ENCODE peak calls at places on chromosomes 7 and 10, in four cellular contexts. K is MM.1S, X is kidney, M is left ventricle myocardium inferior. S is an unnamed sample. For H3K9me3, the result is how much of the 10 kb centered on the place peaks cover.

GRCh38 chr7:28174442-28174841 is 6.2 kb downstream of the JAZF1 start:
- DNase-seq in K (no peak), X (no peak), M (no peak), S (no peak)

GRCh38 chr7:7157177-7157886 is 25.0 kb upstream of the C1GALT1 start:
- DNase-seq in K (peak), X (no peak), M (no peak), S (peak)

GRCh38 chr10:93999401-93999851 is 5.7 kb downstream of the PLCE1 start:
- DNase-seq in K (no peak), X (no peak), M (peak), S (no peak)

GRCh38 chr10:1217661-1218060 is 161.5 kb downstream of the WDR37 start:
- DNase-seq in K (no peak), X (no peak), M (no peak), S (no peak)

GRCh38 chr10:13983035-13983434 is 347.7 kb downstream of the FRMD4A start:
- DNase-seq in K (no peak), X (no peak), M (no peak), S (no peak)

GRCh38 chr10:130787821-130788220 is 523.7 kb downstream of the TCERG1L start:
- DNase-seq in K (no peak), X (peak), M (no peak), S (no peak)

GRCh38 chr7:33932832-33933468 is 27.6 kb downstream of the BMPER start:
- DNase-seq in K (peak), X (peak), M (peak), S (peak)

GRCh38 chr7:35465791-35466336 is 212.0 kb upstream of the TBX20 start:
- DNase-seq in K (no peak), X (no peak), M (peak), S (no peak)

GRCh38 chr10:60082341-60083038 is 176.1 kb upstream of the CCDC6 start:
- DNase-seq in K (no peak), X (no peak), M (no peak), S (no peak)

GRCh38 chr7:41238851-41239331 is 464.0 kb downstream of the INHBA start:
- DNase-seq in K (no peak), X (no peak), M (no peak), S (no peak)

GRCh38 chr10:104424719-104425118 is 71.1 kb downstream of the CFAP58 start:
- DNase-seq in K (no peak), X (no peak), M (no peak), S (no peak)

GRCh38 chr10:80670774-80671173 is 133.1 kb downstream of the SH2D4B start:
- DNase-seq in K (no peak), X (no peak), M (no peak), S (no peak)

GRCh38 chr10:120688928-120689327 is 162.2 kb upstream of the WDR11 start:
- DNase-seq in K (no peak), X (no peak), M (no peak), S (no peak)

GRCh38 chr7:74290590-74290950 is 1.4 kb downstream of the CLIP2 start:
- DNase-seq in K (no peak), X (no peak), M (no peak), S (no peak)

GRCh38 chr10:46557319-46558140 is 1.1 kb upstream of the GPRIN2 start:
- DNase-seq in K (peak), X (peak), M (peak), S (no peak)

GRCh38 chr10:84634636-84635035 is 306.2 kb downstream of the CCSER2 start:
- DNase-seq in K (no peak), X (no peak), M (no peak), S (no peak)

GRCh38 chr7:151139071-151139521 is 28.4 kb downstream of the GBX1 start:
- DNase-seq in K (no peak), X (peak), M (no peak), S (no peak)

GRCh38 chr7:76358053-76358477 is 726 bp downstream of the YWHAG start:
- DNase-seq in K (peak), X (peak), M (peak), S (peak)

GRCh38 chr10:33876547-33877400 is 542.3 kb upstream of the NRP1 start:
- DNase-seq in K (no peak), X (no peak), M (no peak), S (no peak)

GRCh38 chr10:94172332-94172731 is 178.6 kb downstream of the PLCE1 start:
- DNase-seq in K (no peak), X (no peak), M (no peak), S (no peak)

GRCh38 chr10:8017276-8017675 is 37.2 kb upstream of the GATA3 start:
- DNase-seq in K (no peak), X (no peak), M (no peak), S (no peak)

GRCh38 chr7:50939026-50939425 is 156.3 kb upstream of the GRB10 start:
- DNase-seq in K (no peak), X (no peak), M (no peak), S (no peak)

GRCh38 chr10:12806228-12807095 is 195.1 kb downstream of the CCDC3 start:
- DNase-seq in K (no peak), X (no peak), M (no peak), S (no peak)

GRCh38 chr7:50404392-50404791 is 45.8 kb downstream of the FIGNL1 start:
- DNase-seq in K (no peak), X (no peak), M (no peak), S (no peak)

GRCh38 chr10:97919012-97919411 is 69.4 kb downstream of the GOLGA7B start:
- DNase-seq in K (no peak), X (no peak), M (no peak), S (no peak)

GRCh38 chr7:29282819-29283414 is 88.3 kb downstream of the CHN2 start:
- DNase-seq in K (peak), X (no peak), M (no peak), S (no peak)
- H3K27ac ChIP-seq in K (no peak), X (no peak), M (peak), S (no peak)

GRCh38 chr10:43644252-43644651 is 4.4 kb downstream of the ZNF32 start:
- DNase-seq in K (no peak), X (no peak), M (no peak), S (no peak)

GRCh38 chr10:43645866-43646265 is 2.8 kb downstream of the ZNF32 start:
- DNase-seq in K (no peak), X (no peak), M (no peak), S (no peak)

GRCh38 chr10:43640603-43641002 is 8.1 kb downstream of the ZNF32 start:
- DNase-seq in K (no peak), X (no peak), M (no peak), S (no peak)
- H3K9me3 ChIP-seq in K (under half), X (under half), M (half or more), S (half or more)

GRCh38 chr7:26199301-26200112 is 1.0 kb downstream of the HNRNPA2B1 start:
- DNase-seq in K (peak), X (peak), M (peak), S (peak)
- TF ChIP-seq CTCF in K (no peak), X (no peak), M (no peak), S (no peak)

GRCh38 chr10:36608866-36609265 is 516.5 kb upstream of the ANKRD30A start:
- DNase-seq in K (no peak), X (no peak), M (no peak), S (no peak)

GRCh38 chr10:36608251-36608650 is 517.1 kb upstream of the ANKRD30A start:
- DNase-seq in K (no peak), X (no peak), M (no peak), S (no peak)

DNA sequence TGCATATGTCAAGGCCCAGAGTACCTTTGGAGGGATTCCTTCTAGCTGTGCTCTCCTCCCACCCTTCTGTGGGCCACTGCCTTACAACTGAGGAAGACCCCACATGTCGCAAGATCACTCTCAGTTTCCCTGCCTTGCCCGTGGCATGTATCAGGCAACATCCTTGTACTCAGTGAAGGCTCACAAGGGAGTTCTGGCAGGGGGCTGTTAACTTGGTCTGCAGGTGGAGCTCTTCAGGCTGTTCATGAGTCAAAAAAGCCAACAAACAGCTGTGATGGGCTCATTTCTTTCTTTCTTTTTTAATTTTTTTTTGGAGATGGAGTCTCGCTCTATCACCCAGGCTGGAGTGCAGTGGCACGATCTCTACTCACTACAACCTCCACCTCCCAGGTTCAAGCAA is 513.0 kb upstream of the ANKRD30A start:
- DNase-seq in K (no peak), X (no peak), M (no peak), S (no peak)
- H3K27ac ChIP-seq in K (no peak), X (no peak), M (no peak), S (no peak)

GRCh38 chr7:81233208-81233940 is 314.5 kb upstream of the SEMA3C start:
- DNase-seq in K (no peak), X (peak), M (no peak), S (no peak)

GRCh38 chr7:81232084-81232799 is 313.4 kb upstream of the SEMA3C start:
- DNase-seq in K (no peak), X (peak), M (peak), S (no peak)

GRCh38 chr7:81235896-81236479 is 317.1 kb upstream of the SEMA3C start:
- DNase-seq in K (no peak), X (no peak), M (no peak), S (no peak)

GRCh38 chr7:81234896-81235295 is 316.0 kb upstream of the SEMA3C start:
- DNase-seq in K (no peak), X (no peak), M (no peak), S (no peak)

DNA sequence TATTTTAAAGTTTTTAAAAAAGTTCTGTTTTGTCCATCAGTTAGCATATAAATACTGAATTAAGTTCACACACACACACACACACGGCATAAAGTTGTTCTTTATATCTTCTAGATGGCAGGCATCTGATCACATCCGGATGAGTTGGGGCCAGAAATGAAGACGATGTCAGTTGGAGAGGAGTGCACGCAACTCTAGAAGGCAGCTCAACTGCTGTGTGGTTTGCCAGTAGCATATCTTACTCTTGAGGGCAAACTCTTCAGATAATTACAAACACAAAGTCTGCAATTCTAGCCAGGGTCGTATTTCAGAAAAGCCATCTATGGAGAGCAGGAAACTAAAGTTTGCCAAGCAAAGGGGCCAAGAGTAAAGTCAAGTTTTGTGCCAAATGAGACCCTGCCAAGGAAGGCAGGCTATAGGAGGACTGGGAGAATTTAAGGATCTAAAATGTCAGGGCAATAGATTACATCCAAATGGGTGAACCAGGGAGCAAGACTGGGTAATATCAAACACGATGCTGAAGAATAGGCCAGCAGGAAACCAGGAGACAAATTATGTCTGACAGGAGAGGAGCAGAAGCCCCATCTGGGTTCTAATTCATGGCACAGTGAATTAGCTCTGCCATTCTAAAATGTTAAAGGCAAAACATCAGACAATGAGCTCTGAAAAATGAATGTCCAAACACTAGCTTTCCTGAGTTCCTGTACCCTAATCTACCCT is 312.5 kb upstream of the SEMA3C start:
- DNase-seq in K (no peak), X (no peak), M (no peak), S (no peak)
- H3K9me3 ChIP-seq in K (under half), X (under half), M (under half), S (under half)

GRCh38 chr10:112471878-112472487 is 25.0 kb downstream of the VTI1A start:
- DNase-seq in K (peak), X (no peak), M (no peak), S (no peak)

GRCh38 chr10:112475565-112476233 is 28.7 kb downstream of the VTI1A start:
- DNase-seq in K (peak), X (no peak), M (no peak), S (no peak)
- TF ChIP-seq CTCF in K (peak), X (peak), M (peak), S (no peak)

GRCh38 chr7:43193905-43194304 is 81.5 kb downstream of the HECW1 start:
- DNase-seq in K (no peak), X (no peak), M (no peak), S (no peak)
- H3K27ac ChIP-seq in K (no peak), X (no peak), M (no peak), S (no peak)

GRCh38 chr7:158190756-158191155 is 396.9 kb downstream of the PTPRN2 start:
- DNase-seq in K (no peak), X (peak), M (no peak), S (no peak)
- H3K9me3 ChIP-seq in K (under half), X (under half), M (under half), S (under half)

GRCh38 chr7:816300-816750 is 16.0 kb upstream of the SUN1 start:
- DNase-seq in K (peak), X (peak), M (peak), S (peak)

GRCh38 chr7:815284-816216 is 16.7 kb upstream of the SUN1 start:
- DNase-seq in K (no peak), X (peak), M (no peak), S (no peak)

GRCh38 chr7:820341-820740 is 11.9 kb upstream of the SUN1 start:
- DNase-seq in K (no peak), X (no peak), M (no peak), S (no peak)

GRCh38 chr7:816751-817671 is 15.3 kb upstream of the SUN1 start:
- DNase-seq in K (peak), X (peak), M (no peak), S (no peak)

GRCh38 chr7:818031-818699 is 14.1 kb upstream of the SUN1 start:
- DNase-seq in K (peak), X (peak), M (no peak), S (no peak)
- TF ChIP-seq CTCF in K (peak), X (no peak), M (peak), S (peak)

GRCh38 chr7:81415181-81415580 is 354.7 kb downstream of the HGF start:
- DNase-seq in K (no peak), X (no peak), M (no peak), S (no peak)

GRCh38 chr7:81414411-81414810 is 355.4 kb downstream of the HGF start:
- DNase-seq in K (no peak), X (no peak), M (no peak), S (no peak)

GRCh38 chr7:81408728-81409127 is 361.1 kb downstream of the HGF start:
- DNase-seq in K (no peak), X (no peak), M (no peak), S (no peak)

GRCh38 chr7:81407094-81407493 is 362.8 kb downstream of the HGF start:
- DNase-seq in K (no peak), X (no peak), M (no peak), S (no peak)

GRCh38 chr7:81410471-81411117 is 359.3 kb downstream of the HGF start:
- DNase-seq in K (peak), X (no peak), M (no peak), S (no peak)
- H3K27ac ChIP-seq in K (no peak), X (no peak), M (no peak), S (no peak)

S was measured in CD4-positive, alpha-beta T cell.